ENCODE peak calls at places on chromosome 5, in four cellular contexts. O, M, P and Z are unnamed samples.

GRCh38 chr5:146796911-146797310 is 81.6 kb downstream of the PPP2R2B start:
- DNase-seq in O (no peak), M (no peak), P (no peak), Z (no peak)

GRCh38 chr5:464446-464842 is 21.5 kb downstream of the EXOC3 start:
- DNase-seq in O (no peak), M (no peak), P (no peak), Z (no peak)

GRCh38 chr5:89097103-89097502 is 214.1 kb upstream of the MEF2C start:
- DNase-seq in O (peak; percentile 8), M (no peak), P (no peak), Z (no peak)

GRCh38 chr5:80487829-80488708 is at the start of gene FAM151B:
- DNase-seq in O (peak; percentile 94), M (peak; percentile 95), P (no peak), Z (peak; percentile 76)

GRCh38 chr5:161230222-161230621 is 316.3 kb downstream of the GABRB2 start:
- DNase-seq in O (peak; percentile 31), M (no peak), P (no peak), Z (no peak)

GRCh38 chr5:137800700-137801411 is 46.7 kb upstream of the HNRNPA0 start:
- DNase-seq in O (no peak), M (no peak), P (no peak), Z (no peak)

GRCh38 chr5:110058175-110058574 is 368.4 kb downstream of the MAN2A1 start:
- DNase-seq in O (no peak), M (no peak), P (no peak), Z (no peak)

GRCh38 chr5:96045888-96046287 is 84.2 kb upstream of the ELL2 start:
- DNase-seq in O (no peak), M (no peak), P (no peak), Z (no peak)

GRCh38 chr5:43400082-43400481 is 12.1 kb downstream of the CCL28 start:
- DNase-seq in O (peak; percentile 40), M (peak; percentile 39), P (no peak), Z (no peak)

GRCh38 chr5:73558950-73559349 is 6.5 kb downstream of the ANKRA2 start:
- DNase-seq in O (no peak), M (peak; percentile 16), P (no peak), Z (no peak)

GRCh38 chr5:1197876-1198666 is 3.3 kb upstream of the SLC6A19 start:
- DNase-seq in O (no peak), M (no peak), P (no peak), Z (no peak)

GRCh38 chr5:24905123-24905522 is 260.3 kb upstream of the CDH10 start:
- DNase-seq in O (peak; percentile 4), M (peak; percentile 59), P (no peak), Z (no peak)

GRCh38 chr5:140632366-140633080 is 452 bp downstream of the CD14 start:
- DNase-seq in O (peak; percentile 79), M (peak; percentile 73), P (no peak), Z (peak; percentile 60)

GRCh38 chr5:998276-998974 is 10.2 kb upstream of the NKD2 start:
- DNase-seq in O (no peak), M (no peak), P (no peak), Z (no peak)

GRCh38 chr5:91898865-91899264 is 515.7 kb upstream of the ARRDC3 start:
- DNase-seq in O (no peak), M (no peak), P (no peak), Z (no peak)

GRCh38 chr5:158056426-158056825 is 197.5 kb upstream of the CLINT1 start:
- DNase-seq in O (peak; percentile 40), M (peak; percentile 68), P (no peak), Z (no peak)

GRCh38 chr5:145350501-145350900 is 484.6 kb downstream of the PRELID2 start:
- DNase-seq in O (peak; percentile 99), M (peak; percentile 33), P (no peak), Z (no peak)

GRCh38 chr5:149403923-149404745 is 25.0 kb upstream of the IL17B start:
- DNase-seq in O (no peak), M (peak; percentile 94), P (no peak), Z (no peak)

GRCh38 chr5:66647146-66647856 is 51.1 kb downstream of the MAST4 start:
- DNase-seq in O (no peak), M (peak; percentile 49), P (no peak), Z (no peak)

GRCh38 chr5:154349621-154350020 is 96.2 kb upstream of the SAP30L start:
- DNase-seq in O (no peak), M (no peak), P (no peak), Z (no peak)

GRCh38 chr5:3833566-3833965 is 237.9 kb downstream of the IRX1 start:
- DNase-seq in O (peak; percentile 58), M (no peak), P (no peak), Z (no peak)

GRCh38 chr5:112684737-112685136 is 52.9 kb upstream of the APC start:
- DNase-seq in O (no peak), M (peak; percentile 94), P (no peak), Z (no peak)

GRCh38 chr5:149345892-149346222 is 558 bp downstream of the GRPEL2 start:
- DNase-seq in O (peak; percentile 23), M (peak; percentile 80), P (no peak), Z (peak; percentile 36)

GRCh38 chr5:97839338-97840081 is 656.5 kb upstream of the RIOK2 start:
- DNase-seq in O (peak; percentile 43), M (peak; percentile 7), P (no peak), Z (no peak)

GRCh38 chr5:60677831-60678664 is 21.9 kb downstream of the DEPDC1B start:
- DNase-seq in O (peak; percentile 50), M (peak; percentile 58), P (no peak), Z (no peak)

GRCh38 chr5:158589939-158590338 is 509.8 kb downstream of the EBF1 start:
- DNase-seq in O (no peak), M (no peak), P (no peak), Z (no peak)

GRCh38 chr5:138647261-138647788 is 72.1 kb upstream of the HSPA9 start:
- DNase-seq in O (no peak), M (peak; percentile 39), P (no peak), Z (no peak)